ENCODE peak calls at places on chromosomes 13 and 19, in four cellular contexts. J is epithelial cell of prostate; U is naive thymus-derived CD4-positive, alpha-beta T cell; T is CD4-positive, CD25-positive, alpha-beta regulatory T cell. W is an unnamed sample.

GRCh38 chr13:98315466-98315865 is 138.4 kb upstream of the RNF113B start:
- DNase-seq in T (no peak), J (no peak), U (no peak), W (no peak)

GRCh38 chr13:24851546-24851945 is 87.6 kb downstream of the RNF17 start:
- DNase-seq in U (no peak), T (no peak), J (peak; percentile 76), W (no peak)

GRCh38 chr19:53294786-53295441 is 27.4 kb upstream of the VN1R4 start:
- DNase-seq in T (no peak), J (no peak), U (no peak), W (no peak)

GRCh38 chr13:45604892-45605291 is 10.6 kb downstream of the ERICH6B start:
- DNase-seq in U (no peak), J (no peak), T (no peak), W (no peak)

GRCh38 chr13:72400859-72401258 is 326.6 kb downstream of the MZT1 start:
- DNase-seq in J (no peak), U (no peak), T (no peak), W (no peak)

GRCh38 chr13:106533101-106533939 is 2.1 kb downstream of the EFNB2 start:
- DNase-seq in T (peak; percentile 23), J (no peak), U (no peak), W (peak; percentile 83)

GRCh38 chr13:105817011-105817410 is 718.5 kb downstream of the EFNB2 start:
- DNase-seq in U (no peak), T (no peak), J (peak; percentile 49), W (no peak)

GRCh38 chr19:16446108-16447014 is 25.4 kb downstream of the EPS15L1 start:
- DNase-seq in U (no peak), T (no peak), J (no peak), W (no peak)

GRCh38 chr19:41696402-41697197 is 8.5 kb upstream of the CEACAM7 start:
- DNase-seq in J (no peak), U (no peak), T (no peak), W (peak; percentile 26)

GRCh38 chr13:80577285-80577684 is 236.4 kb upstream of the SPRY2 start:
- DNase-seq in U (no peak), J (no peak), T (no peak), W (no peak)

GRCh38 chr13:103431880-103432279 is 365.7 kb upstream of the SLC10A2 start:
- DNase-seq in J (no peak), T (no peak), U (no peak), W (no peak)

GRCh38 chr19:7851623-7852500 is 21.8 kb downstream of the EVI5L start:
- DNase-seq in J (no peak), U (no peak), T (no peak), W (no peak)

GRCh38 chr13:30319130-30319529 is 11.8 kb upstream of the KATNAL1 start:
- DNase-seq in T (no peak), J (no peak), U (no peak), W (no peak)

GRCh38 chr19:6259312-6259861 is 20.4 kb downstream of the MLLT1 start:
- DNase-seq in J (no peak), T (no peak), U (no peak), W (no peak)

GRCh38 chr19:49592486-49593232 is 1.7 kb downstream of the PRR12 start:
- DNase-seq in T (no peak), J (no peak), U (no peak), W (no peak)

GRCh38 chr13:95573226-95573625 is 20.7 kb downstream of the CLDN10 start:
- DNase-seq in J (peak; percentile 12), T (no peak), U (no peak), W (no peak)

GRCh38 chr13:101382086-101382485 is 34.2 kb downstream of the NALCN start:
- DNase-seq in T (no peak), U (no peak), J (no peak), W (no peak)

GRCh38 chr19:16660763-16661479 is at the start of gene TMEM38A:
- DNase-seq in U (no peak), J (no peak), T (peak; percentile 22), W (peak; percentile 71)

GRCh38 chr13:107434347-107434746 is 781.0 kb downstream of the LIG4 start:
- DNase-seq in U (no peak), J (no peak), T (no peak), W (no peak)

GRCh38 chr19:35095667-35096368 is 19.8 kb upstream of the FXYD3 start:
- DNase-seq in T (no peak), U (no peak), J (no peak), W (no peak)
- H3K27ac ChIP-seq in T (no peak overlapping the region), U (no peak overlapping the region), J (peak overlapping the region; percentile 51), W (no peak overlapping the region)

GRCh38 chr19:1256646-1257474 is 8.5 kb downstream of the MIDN start:
- DNase-seq in J (no peak), U (no peak), T (no peak), W (no peak)
- H3K27ac ChIP-seq in J (peak overlapping the region; percentile 99), U (no peak overlapping the region), T (peak overlapping the region; percentile 100), W (no peak overlapping the region)

DNA sequence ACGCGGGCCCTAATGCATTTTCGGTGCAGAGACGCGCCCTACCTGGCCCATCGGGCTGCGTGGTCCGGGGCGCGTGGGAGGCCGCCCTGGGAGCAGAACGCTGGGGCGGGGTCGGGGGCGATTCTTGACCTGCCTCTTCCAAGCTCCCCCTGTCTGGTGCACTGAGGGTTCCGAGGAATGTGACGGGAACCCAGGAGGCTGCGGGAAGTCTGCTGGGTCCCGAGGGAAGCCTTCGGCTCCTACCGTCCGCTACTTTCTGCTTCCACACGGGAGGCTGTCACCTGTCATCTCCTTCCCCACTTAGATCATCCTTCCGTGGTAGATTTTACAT is 768 bp upstream of the SPRYD7 start:
- DNase-seq in U (no peak), J (no peak), T (no peak), W (no peak)
- H3K27ac ChIP-seq in U (peak overlapping the region; percentile 69), J (peak overlapping the region; percentile 83), T (peak overlapping the region; percentile 41), W (no peak overlapping the region)

GRCh38 chr13:32247887-32248286 is 67.3 kb downstream of the ZAR1L start:
- DNase-seq in J (no peak), T (no peak), U (no peak), W (no peak)
- H3K27ac ChIP-seq in J (no peak overlapping the region), T (no peak overlapping the region), U (no peak overlapping the region), W (peak overlapping the region; percentile 6)

DNA sequence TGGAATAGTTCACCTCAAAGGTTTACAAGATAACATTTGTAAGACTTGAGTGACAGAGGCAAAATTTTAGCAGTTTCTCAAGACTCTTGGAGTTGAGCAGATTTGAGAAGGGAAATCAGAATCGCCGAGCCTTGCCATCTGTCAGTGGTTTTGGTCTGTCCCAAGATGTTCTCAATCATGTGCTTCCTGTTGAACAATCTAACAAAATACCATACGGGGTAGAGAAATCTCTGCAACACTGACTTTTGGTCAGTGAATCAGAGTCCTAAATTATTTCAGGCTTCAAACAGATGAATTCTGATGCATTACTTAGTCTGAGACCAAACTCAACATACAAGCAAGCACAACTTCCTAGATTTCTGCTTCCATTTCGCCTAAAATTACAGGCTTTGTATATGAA is 3.8 kb downstream of the KCTD12 start:
- DNase-seq in U (no peak), T (no peak), J (no peak), W (no peak)
- H3K27ac ChIP-seq in U (no peak overlapping the region), T (no peak overlapping the region), J (no peak overlapping the region), W (no peak overlapping the region)

GRCh38 chr19:10120538-10121198 is 969 bp upstream of the EIF3G start:
- DNase-seq in U (no peak), T (no peak), J (peak; percentile 48), W (no peak)
- H3K27ac ChIP-seq in U (no peak overlapping the region), T (no peak overlapping the region), J (peak overlapping the region; percentile 80), W (peak overlapping the region; percentile 69)

GRCh38 chr13:111252449-111253124 is 67.9 kb upstream of the TEX29 start:
- DNase-seq in J (no peak), U (no peak), T (no peak), W (peak; percentile 29)
- H3K27ac ChIP-seq in J (peak overlapping the region; percentile 21), U (no peak overlapping the region), T (no peak overlapping the region), W (peak overlapping the region; percentile 54)

GRCh38 chr19:43950834-43951626 is at the start of gene ZNF221:
- DNase-seq in J (peak; percentile 88), T (peak; percentile 36), U (peak; percentile 9), W (peak; percentile 91)
- H3K27ac ChIP-seq in J (peak within 1 kb of the TSS; percentile 33), T (no peak within 1 kb of the TSS), U (peak within 1 kb of the TSS; percentile 28), W (peak within 1 kb of the TSS; percentile 79)